ENCODE peak calls at places on chromosomes 2 and 18, in eight cellular contexts. One of them, this sample, is unnamed.

GRCh38 chr2:109126501-109126860 is 2.5 kb upstream of the SH3RF3 start:
- DNase-seq in fibroblast of villous mesenchyme: peak; percentile 91
- DNase-seq in T-cell: no peak
- DNase-seq in AG08396: peak; percentile 82
- DNase-seq in CD8-positive, alpha-beta T cell: no peak
- DNase-seq in activated CD8-positive, alpha-beta memory T cell treated with anti-CD3 and anti-CD28 coated beads for 48 hours: no peak
- DNase-seq in heart right ventricle: no peak
- DNase-seq in NCI-H146: no peak
- DNase-seq in this sample: peak; percentile 93

GRCh38 chr18:33201509-33201926 is 239.0 kb downstream of the CCDC178 start:
- DNase-seq in activated CD8-positive, alpha-beta memory T cell treated with anti-CD3 and anti-CD28 coated beads for 48 hours: no peak
- DNase-seq in heart right ventricle: no peak
- DNase-seq in CD8-positive, alpha-beta T cell: no peak
- DNase-seq in NCI-H146: peak; percentile 80
- DNase-seq in AG08396: no peak
- DNase-seq in fibroblast of villous mesenchyme: peak; percentile 44
- DNase-seq in T-cell: no peak
- DNase-seq in this sample: peak; percentile 30

GRCh38 chr18:9094307-9095226 is 7.9 kb upstream of the NDUFV2 start:
- DNase-seq in AG08396: peak; percentile 70
- DNase-seq in CD8-positive, alpha-beta T cell: no peak
- DNase-seq in fibroblast of villous mesenchyme: peak; percentile 92
- DNase-seq in NCI-H146: no peak
- DNase-seq in T-cell: no peak
- DNase-seq in heart right ventricle: no peak
- DNase-seq in activated CD8-positive, alpha-beta memory T cell treated with anti-CD3 and anti-CD28 coated beads for 48 hours: no peak
- DNase-seq in this sample: peak; percentile 82

GRCh38 chr2:216765810-216766259 is 70.5 kb upstream of the IGFBP5 start:
- DNase-seq in CD8-positive, alpha-beta T cell: no peak
- DNase-seq in activated CD8-positive, alpha-beta memory T cell treated with anti-CD3 and anti-CD28 coated beads for 48 hours: no peak
- DNase-seq in AG08396: no peak
- DNase-seq in T-cell: no peak
- DNase-seq in fibroblast of villous mesenchyme: no peak
- DNase-seq in heart right ventricle: peak; percentile 45
- DNase-seq in NCI-H146: peak; percentile 100
- DNase-seq in this sample: no peak

GRCh38 chr2:20702563-20702962 is 35.6 kb downstream of the GDF7 start:
- DNase-seq in CD8-positive, alpha-beta T cell: no peak
- DNase-seq in heart right ventricle: no peak
- DNase-seq in NCI-H146: no peak
- DNase-seq in activated CD8-positive, alpha-beta memory T cell treated with anti-CD3 and anti-CD28 coated beads for 48 hours: no peak
- DNase-seq in AG08396: peak; percentile 60
- DNase-seq in T-cell: no peak
- DNase-seq in fibroblast of villous mesenchyme: peak; percentile 75
- DNase-seq in this sample: no peak

GRCh38 chr2:200308001-200308400 is 1.5 kb downstream of the SPATS2L start:
- DNase-seq in CD8-positive, alpha-beta T cell: no peak
- DNase-seq in fibroblast of villous mesenchyme: peak; percentile 73
- DNase-seq in heart right ventricle: no peak
- DNase-seq in AG08396: no peak
- DNase-seq in activated CD8-positive, alpha-beta memory T cell treated with anti-CD3 and anti-CD28 coated beads for 48 hours: no peak
- DNase-seq in NCI-H146: no peak
- DNase-seq in T-cell: no peak
- DNase-seq in this sample: peak; percentile 52

GRCh38 chr2:25044990-25045389 is 3.1 kb downstream of the EFR3B start:
- DNase-seq in fibroblast of villous mesenchyme: no peak
- DNase-seq in CD8-positive, alpha-beta T cell: no peak
- DNase-seq in heart right ventricle: no peak
- DNase-seq in T-cell: no peak
- DNase-seq in AG08396: no peak
- DNase-seq in activated CD8-positive, alpha-beta memory T cell treated with anti-CD3 and anti-CD28 coated beads for 48 hours: no peak
- DNase-seq in NCI-H146: no peak
- DNase-seq in this sample: no peak

GRCh38 chr18:58900015-58900649 is 35.5 kb downstream of the ZNF532 start:
- DNase-seq in T-cell: no peak
- DNase-seq in activated CD8-positive, alpha-beta memory T cell treated with anti-CD3 and anti-CD28 coated beads for 48 hours: no peak
- DNase-seq in CD8-positive, alpha-beta T cell: no peak
- DNase-seq in heart right ventricle: peak; percentile 61
- DNase-seq in AG08396: no peak
- DNase-seq in NCI-H146: no peak
- DNase-seq in fibroblast of villous mesenchyme: peak; percentile 54
- DNase-seq in this sample: no peak

GRCh38 chr2:46849741-46850474 is 65.7 kb downstream of the MCFD2 start:
- DNase-seq in activated CD8-positive, alpha-beta memory T cell treated with anti-CD3 and anti-CD28 coated beads for 48 hours: no peak
- DNase-seq in CD8-positive, alpha-beta T cell: no peak
- DNase-seq in AG08396: peak; percentile 70
- DNase-seq in T-cell: no peak
- DNase-seq in fibroblast of villous mesenchyme: peak; percentile 93
- DNase-seq in heart right ventricle: peak; percentile 69
- DNase-seq in NCI-H146: no peak
- DNase-seq in this sample: peak; percentile 27

GRCh38 chr2:27001851-27002369 is 30.9 kb upstream of the TMEM214 start:
- DNase-seq in NCI-H146: no peak
- DNase-seq in T-cell: no peak
- DNase-seq in activated CD8-positive, alpha-beta memory T cell treated with anti-CD3 and anti-CD28 coated beads for 48 hours: no peak
- DNase-seq in AG08396: no peak
- DNase-seq in fibroblast of villous mesenchyme: no peak
- DNase-seq in CD8-positive, alpha-beta T cell: no peak
- DNase-seq in heart right ventricle: no peak
- DNase-seq in this sample: no peak

GRCh38 chr2:114426111-114426510 is 16.3 kb upstream of the DPP10 start:
- DNase-seq in CD8-positive, alpha-beta T cell: no peak
- DNase-seq in fibroblast of villous mesenchyme: no peak
- DNase-seq in NCI-H146: no peak
- DNase-seq in heart right ventricle: no peak
- DNase-seq in AG08396: no peak
- DNase-seq in activated CD8-positive, alpha-beta memory T cell treated with anti-CD3 and anti-CD28 coated beads for 48 hours: no peak
- DNase-seq in T-cell: no peak
- DNase-seq in this sample: no peak

GRCh38 chr2:23065210-23065609 is 319.8 kb upstream of the KLHL29 start:
- DNase-seq in T-cell: no peak
- DNase-seq in activated CD8-positive, alpha-beta memory T cell treated with anti-CD3 and anti-CD28 coated beads for 48 hours: no peak
- DNase-seq in AG08396: no peak
- DNase-seq in heart right ventricle: no peak
- DNase-seq in fibroblast of villous mesenchyme: no peak
- DNase-seq in NCI-H146: no peak
- DNase-seq in CD8-positive, alpha-beta T cell: no peak
- DNase-seq in this sample: no peak

GRCh38 chr2:74760875-74761630 is 72.9 kb upstream of the HK2 start:
- DNase-seq in heart right ventricle: no peak
- DNase-seq in AG08396: no peak
- DNase-seq in NCI-H146: no peak
- DNase-seq in fibroblast of villous mesenchyme: no peak
- DNase-seq in CD8-positive, alpha-beta T cell: no peak
- DNase-seq in activated CD8-positive, alpha-beta memory T cell treated with anti-CD3 and anti-CD28 coated beads for 48 hours: no peak
- DNase-seq in T-cell: no peak
- DNase-seq in this sample: no peak

GRCh38 chr2:201234167-201235139 is 25.9 kb upstream of the CASP8 start:
- DNase-seq in AG08396: no peak
- DNase-seq in fibroblast of villous mesenchyme: no peak
- DNase-seq in heart right ventricle: no peak
- DNase-seq in NCI-H146: no peak
- DNase-seq in CD8-positive, alpha-beta T cell: no peak
- DNase-seq in activated CD8-positive, alpha-beta memory T cell treated with anti-CD3 and anti-CD28 coated beads for 48 hours: no peak
- DNase-seq in T-cell: no peak
- DNase-seq in this sample: peak; percentile 55